ENCODE peak calls at places on chromosomes 13 and 19, in four cellular contexts. X, W, T and Y are unnamed samples.

GRCh38 chr19:42524250-42524649 is 4.0 kb downstream of the CEACAM1 start:
- DNase-seq in X (no peak), W (no peak), T (no peak), Y (no peak)

GRCh38 chr19:50478901-50479715 is 2.5 kb upstream of the GARIN5A start:
- DNase-seq in X (no peak), W (no peak), T (no peak), Y (no peak)

GRCh38 chr13:46295531-46296464 is 84.1 kb downstream of the LRRC63 start:
- DNase-seq in X (no peak), W (peak; percentile 98), T (peak; percentile 24), Y (peak; percentile 62)

GRCh38 chr19:17616961-17617806 is 61.7 kb downstream of the COLGALT1 start:
- DNase-seq in X (no peak), W (peak; percentile 47), T (no peak), Y (no peak)

GRCh38 chr19:38929929-38930775 is at the start of gene SARS2:
- DNase-seq in X (peak; percentile 78), W (peak; percentile 90), T (peak; percentile 88), Y (peak; percentile 96)

GRCh38 chr13:114011226-114011625 is 37.4 kb upstream of the C13orf46 start:
- DNase-seq in X (no peak), W (no peak), T (no peak), Y (no peak)

GRCh38 chr19:23075031-23075733 is 41.6 kb upstream of the ZNF730 start:
- DNase-seq in X (no peak), W (peak; percentile 94), T (peak; percentile 15), Y (peak; percentile 55)

GRCh38 chr13:79604752-79605151 is 123.8 kb downstream of the NDFIP2 start:
- DNase-seq in X (no peak), W (peak; percentile 8), T (no peak), Y (no peak)

GRCh38 chr13:74966814-74967213 is 515.2 kb downstream of the TBC1D4 start:
- DNase-seq in X (no peak), W (no peak), T (no peak), Y (no peak)

GRCh38 chr19:34276614-34277013 is 22.3 kb downstream of the GARRE1 start:
- DNase-seq in X (no peak), W (no peak), T (no peak), Y (no peak)

GRCh38 chr13:48275507-48275906 is 28.0 kb upstream of the RB1 start:
- DNase-seq in X (no peak), W (no peak), T (no peak), Y (no peak)

GRCh38 chr13:112832811-112833210 is 136.2 kb upstream of the MCF2L start:
- DNase-seq in X (no peak), W (no peak), T (no peak), Y (no peak)

DNA sequence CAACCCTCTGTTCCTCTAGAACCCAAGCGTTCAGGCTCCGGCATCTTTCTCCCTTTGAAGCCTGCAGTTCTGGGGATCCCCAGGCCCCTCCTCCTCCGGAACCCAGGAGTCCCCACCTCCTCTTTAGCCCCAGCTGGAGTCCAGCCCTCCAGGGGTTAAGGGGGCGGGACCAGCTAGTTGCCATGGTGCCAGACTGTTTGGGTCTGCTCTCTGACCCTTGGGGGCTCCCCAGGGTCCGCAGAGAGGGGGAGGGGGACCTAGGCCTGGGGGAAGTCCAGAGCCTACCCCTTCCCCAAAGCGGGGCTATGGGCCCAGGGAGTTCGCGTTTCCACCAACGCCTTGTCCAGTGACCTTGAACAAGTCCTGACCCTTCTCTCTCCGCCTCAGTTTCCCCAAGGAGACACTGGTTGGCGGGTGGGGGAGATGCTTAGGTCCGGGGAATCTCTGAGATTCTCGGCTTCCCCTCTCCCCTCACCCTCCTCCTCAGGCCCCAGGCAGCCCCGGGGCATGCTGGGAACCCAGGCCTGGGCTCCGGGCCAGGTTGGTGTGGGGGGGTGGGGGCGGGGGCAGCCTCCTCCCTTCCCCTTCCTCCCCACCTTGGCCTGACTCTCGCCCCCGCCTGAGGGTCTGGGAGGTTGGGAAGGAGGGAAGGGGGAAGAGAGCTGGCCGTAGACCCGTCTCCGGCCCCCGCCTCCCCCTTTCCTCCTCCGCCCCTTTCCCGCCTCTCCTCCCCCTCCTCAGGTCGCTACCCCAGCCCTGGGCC is 2.6 kb upstream of the SPACA6 start:
- DNase-seq in X (no peak), W (peak; percentile 23), T (peak; percentile 51), Y (peak; percentile 35)
- H3K4me3 ChIP-seq in X (peak overlapping the region; percentile 68), W (no peak overlapping the region), T (peak overlapping the region; percentile 63), Y (peak overlapping the region; percentile 59)

DNA sequence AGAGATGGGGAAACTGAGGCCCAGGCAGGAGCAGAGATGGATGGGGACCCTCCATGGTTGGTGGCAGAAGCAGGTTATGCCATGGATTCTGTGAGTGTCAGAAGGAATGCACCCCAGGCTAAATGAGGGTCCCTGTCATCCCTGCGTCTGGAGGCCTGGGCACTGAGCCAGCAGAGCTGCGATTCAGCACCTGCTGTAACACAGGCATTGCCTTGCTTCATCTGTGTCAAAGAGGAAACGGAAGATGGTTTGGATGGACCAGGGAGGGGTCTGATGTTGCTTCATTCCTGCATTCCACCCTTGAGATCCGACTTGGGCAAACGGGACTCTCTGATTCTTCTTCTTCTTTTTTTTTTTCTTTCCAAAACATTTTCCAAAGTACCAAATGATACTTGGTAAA is 1.2 kb downstream of the C5AR1 start:
- DNase-seq in X (no peak), W (peak; percentile 97), T (no peak), Y (no peak)
- TF ChIP-seq POLR2A in X (no peak), W (no peak), T (no peak), Y (no peak)

DNA sequence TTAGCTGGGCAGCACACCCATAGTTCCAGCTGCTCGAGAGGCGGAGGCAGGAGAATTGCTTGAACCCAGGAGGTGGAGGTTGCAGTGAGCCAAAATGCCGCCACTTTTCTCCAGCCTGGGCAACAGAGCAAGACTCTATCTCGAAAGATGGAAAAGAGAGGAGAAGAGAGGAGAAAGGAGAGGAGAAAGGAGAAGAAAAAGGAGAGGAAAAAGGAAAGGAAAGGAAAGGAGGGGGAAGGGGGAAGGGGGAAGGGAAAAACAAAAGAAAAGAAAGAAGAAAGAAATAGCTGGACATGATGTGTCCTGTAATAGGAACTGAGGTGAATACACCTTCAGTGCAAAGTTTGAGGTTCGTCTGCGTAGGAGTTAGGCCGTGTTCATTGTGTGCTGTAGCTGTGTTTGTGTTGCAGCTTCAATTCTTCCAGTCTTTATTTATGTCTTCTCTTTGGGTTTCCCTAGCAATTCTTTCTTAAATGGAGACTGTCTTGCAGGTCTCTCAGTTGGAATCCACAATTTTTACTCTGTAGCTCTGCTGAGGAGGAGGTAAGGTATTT is 13.4 kb downstream of the ZNF607 start:
- DNase-seq in X (no peak), W (no peak), T (no peak), Y (no peak)
- H3K4me3 ChIP-seq in X (no peak overlapping the region), W (no peak overlapping the region), T (no peak overlapping the region), Y (no peak overlapping the region)

DNA sequence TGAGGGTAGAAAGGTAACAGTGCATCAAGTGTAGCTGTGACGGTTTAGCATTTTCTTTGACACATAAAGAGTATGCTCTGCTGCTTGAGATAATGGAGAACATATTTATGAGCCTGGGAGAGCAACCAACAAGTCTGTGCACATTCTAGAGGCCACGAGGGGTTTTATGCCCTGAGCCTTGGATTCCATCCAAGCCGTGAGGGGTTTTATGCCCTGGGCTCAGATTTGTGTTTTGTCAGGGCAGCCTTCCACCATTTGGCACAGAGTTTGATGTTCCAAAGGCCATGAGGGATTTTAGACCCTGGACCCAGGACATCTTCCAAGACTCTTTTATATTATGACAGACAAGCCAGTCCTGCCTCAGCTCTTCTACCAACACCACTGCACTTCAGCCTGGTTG is 106.4 kb downstream of the ZNF486 start:
- DNase-seq in X (no peak), W (no peak), T (no peak), Y (no peak)
- TF ChIP-seq POLR2A in X (no peak), W (no peak), T (no peak), Y (no peak)

DNA sequence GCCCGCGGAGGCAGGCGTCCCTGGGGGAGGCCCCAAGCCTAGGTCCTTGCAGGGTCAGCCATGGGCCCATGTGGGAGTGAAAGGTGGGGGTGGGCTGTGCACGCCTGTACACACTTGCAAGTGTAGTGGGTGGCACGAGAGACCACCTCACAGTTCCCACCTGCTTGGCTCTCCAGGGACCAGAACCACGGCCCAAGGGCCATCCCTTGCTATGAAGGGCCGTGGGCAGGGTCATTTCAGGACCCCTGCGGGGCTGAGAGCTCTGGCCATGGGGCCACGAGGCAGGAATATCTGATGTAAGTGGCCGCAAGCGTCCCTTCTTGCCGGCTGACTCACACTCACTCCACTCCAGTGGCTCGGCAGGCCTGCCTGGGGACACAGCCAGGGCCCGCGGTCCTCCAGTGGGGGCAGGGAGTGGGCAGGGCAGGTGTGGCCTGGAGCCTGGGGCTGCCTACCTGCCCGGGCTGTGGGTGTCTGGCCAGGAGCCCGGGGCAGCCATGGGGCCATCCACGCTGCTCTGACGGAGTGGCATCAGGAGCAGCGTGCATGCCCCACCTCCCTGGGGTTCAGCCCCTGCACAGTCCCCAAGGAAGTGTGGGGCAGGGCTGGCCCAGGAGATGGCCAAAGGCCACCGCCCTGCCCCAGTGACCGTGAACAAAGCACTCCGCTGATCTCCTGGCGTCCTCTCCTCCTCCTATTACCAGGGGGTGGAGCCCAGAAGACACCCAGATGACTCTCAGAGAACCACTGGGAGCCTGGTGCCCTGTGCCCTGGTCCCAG is 8.6 kb upstream of the MKNK2 start:
- DNase-seq in X (peak; percentile 60), W (peak; percentile 25), T (peak; percentile 66), Y (peak; percentile 93)
- H3K4me3 ChIP-seq in X (no peak overlapping the region), W (no peak overlapping the region), T (no peak overlapping the region), Y (peak overlapping the region; percentile 70)

GRCh38 chr13:51453959-51454703 is 1.3 kb upstream of the INTS6 start:
- DNase-seq in X (no peak), W (no peak), T (peak; percentile 42), Y (peak; percentile 64)

GRCh38 chr13:51455532-51455931 is 2.7 kb upstream of the INTS6 start:
- DNase-seq in X (no peak), W (no peak), T (no peak), Y (no peak)

GRCh38 chr13:51451467-51452390 is 1.1 kb downstream of the INTS6 start:
- DNase-seq in X (peak; percentile 62), W (peak; percentile 88), T (peak; percentile 76), Y (peak; percentile 83)

GRCh38 chr13:51452391-51453307 is at the start of gene INTS6:
- DNase-seq in X (peak; percentile 99), W (peak; percentile 99), T (peak; percentile 100), Y (peak; percentile 100)

GRCh38 chr13:51453308-51453958 is 597 bp upstream of the INTS6 start:
- DNase-seq in X (peak; percentile 71), W (peak; percentile 99), T (peak; percentile 77), Y (peak; percentile 80)
- TF ChIP-seq POLR2A in X (peak; percentile 70), W (no peak), T (peak; percentile 76), Y (peak; percentile 28)

GRCh38 chr19:53909471-53910169 is 542 bp downstream of the CACNG7 start:
- DNase-seq in X (no peak), W (no peak), T (no peak), Y (no peak)
- H3K4me3 ChIP-seq in X (no peak overlapping the region), W (no peak overlapping the region), T (no peak overlapping the region), Y (no peak overlapping the region)

DNA sequence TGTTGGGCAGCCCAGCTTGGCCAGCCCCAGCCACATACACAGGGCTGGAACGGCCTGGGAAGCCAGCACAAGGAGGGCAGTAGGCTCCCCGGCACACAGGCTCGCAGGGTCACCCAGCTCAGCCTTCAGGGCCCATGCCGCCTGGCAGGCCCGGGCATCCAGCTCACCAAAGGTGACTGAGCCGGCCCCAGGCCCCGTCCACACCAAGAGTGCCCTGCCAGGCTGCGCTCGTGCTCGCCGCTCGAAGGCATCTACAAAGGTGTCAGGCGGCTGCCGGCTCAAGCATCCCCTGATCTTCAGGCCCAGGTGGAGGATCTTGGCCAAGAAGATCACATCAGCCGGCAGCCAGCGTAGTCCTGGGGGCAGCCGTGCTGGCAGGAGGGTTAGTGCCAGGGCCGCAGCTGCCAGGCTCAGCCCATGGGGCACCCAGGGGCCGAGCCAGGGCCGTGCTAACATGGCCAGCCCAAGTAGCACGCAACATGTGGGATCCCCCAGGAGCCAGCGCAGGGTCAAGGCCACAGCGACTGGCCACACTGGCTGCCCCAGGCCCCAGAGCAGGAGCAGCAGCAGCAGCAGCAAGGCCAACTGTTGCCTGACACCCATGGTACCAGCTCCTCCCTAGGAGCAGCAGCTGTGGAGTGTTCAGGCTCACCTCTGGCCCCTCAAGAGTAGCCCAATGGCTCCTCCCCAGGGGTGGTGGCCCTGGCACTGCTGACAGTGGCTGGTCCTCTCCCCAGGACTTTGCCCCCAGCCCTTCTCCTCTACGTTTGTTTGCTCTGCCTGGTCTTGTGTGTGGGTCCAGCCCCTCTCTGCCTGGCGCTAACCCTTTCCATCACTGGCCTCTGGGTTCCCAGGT is at the start of gene SLC27A5:
- DNase-seq in X (no peak), W (no peak), T (no peak), Y (peak; percentile 65)
- TF ChIP-seq POLR2A in X (no peak), W (no peak), T (no peak), Y (no peak)